ENCODE peak calls at places on chromosome 1, in four cellular contexts. O, F, Q and I are unnamed samples.

GRCh38 chr1:245673920-245674414 is 519.2 kb downstream of the KIF26B start:
- DNase-seq in O (no peak), F (no peak), Q (no peak), I (no peak)

GRCh38 chr1:66733348-66734017 is 18.8 kb upstream of the DYNLT5 start:
- DNase-seq in O (no peak), F (no peak), Q (no peak), I (no peak)

GRCh38 chr1:201752333-201752732 is 76.6 kb upstream of the IPO9 start:
- DNase-seq in O (no peak), F (no peak), Q (no peak), I (no peak)

GRCh38 chr1:26694597-26695416 is 1.0 kb upstream of the ARID1A start:
- DNase-seq in O (peak), F (no peak), Q (no peak), I (no peak)

GRCh38 chr1:47651311-47652089 is 213.7 kb downstream of the FOXD2 start:
- DNase-seq in O (peak), F (no peak), Q (no peak), I (no peak)

GRCh38 chr1:6447818-6448748 is 17.9 kb downstream of the TNFRSF25 start:
- DNase-seq in O (peak), F (peak), Q (no peak), I (no peak)

GRCh38 chr1:117017648-117018047 is 16.1 kb downstream of the CD101 start:
- DNase-seq in O (no peak), F (no peak), Q (no peak), I (no peak)

GRCh38 chr1:194755241-194755953 is 1569.0 kb upstream of the B3GALT2 start:
- DNase-seq in O (no peak), F (no peak), Q (peak), I (no peak)

GRCh38 chr1:94602312-94602711 is 60.8 kb upstream of the F3 start:
- DNase-seq in O (peak), F (no peak), Q (no peak), I (no peak)

GRCh38 chr1:167083066-167083682 is 7.0 kb downstream of the GPA33 start:
- DNase-seq in O (peak), F (no peak), Q (no peak), I (no peak)

GRCh38 chr1:148289647-148290046 is 137.6 kb upstream of the NBPF11 start:
- DNase-seq in O (no peak), F (no peak), Q (no peak), I (no peak)

GRCh38 chr1:155077758-155078495 is 710 bp upstream of the EFNA3 start:
- DNase-seq in O (peak), F (no peak), Q (no peak), I (no peak)

GRCh38 chr1:206411321-206411720 is 59.0 kb upstream of the IKBKE start:
- DNase-seq in O (no peak), F (no peak), Q (no peak), I (no peak)

GRCh38 chr1:90729484-90730246 is 12.6 kb upstream of the BARHL2 start:
- DNase-seq in O (no peak), F (peak), Q (no peak), I (no peak)

GRCh38 chr1:243837907-243838546 is 12.0 kb downstream of the AKT3 start:
- DNase-seq in O (no peak), F (no peak), Q (no peak), I (no peak)

GRCh38 chr1:46480959-46481646 is 8.5 kb upstream of the DMBX1 start:
- DNase-seq in O (no peak), F (peak), Q (no peak), I (no peak)

GRCh38 chr1:201501812-201502510 is 5.0 kb downstream of the CSRP1 start:
- DNase-seq in O (no peak), F (no peak), Q (no peak), I (no peak)

GRCh38 chr1:151145158-151146071 is 1.0 kb downstream of the SEMA6C start:
- DNase-seq in O (no peak), F (peak), Q (no peak), I (no peak)

GRCh38 chr1:32256473-32257226 is 5.6 kb downstream of the LCK start:
- DNase-seq in O (no peak), F (no peak), Q (no peak), I (no peak)
- H3K4me3 ChIP-seq in O (peak), F (no peak), Q (no peak), I (no peak)

GRCh38 chr1:197672347-197672746 is 102.9 kb downstream of the DENND1B start:
- DNase-seq in O (no peak), F (no peak), Q (no peak), I (no peak)

GRCh38 chr1:197677752-197678295 is 97.5 kb downstream of the DENND1B start:
- DNase-seq in O (no peak), F (no peak), Q (no peak), I (no peak)

GRCh38 chr1:197674286-197674685 is 101.0 kb downstream of the DENND1B start:
- DNase-seq in O (no peak), F (peak), Q (no peak), I (no peak)

GRCh38 chr1:197677313-197677712 is 98.0 kb downstream of the DENND1B start:
- DNase-seq in O (no peak), F (no peak), Q (no peak), I (no peak)

DNA sequence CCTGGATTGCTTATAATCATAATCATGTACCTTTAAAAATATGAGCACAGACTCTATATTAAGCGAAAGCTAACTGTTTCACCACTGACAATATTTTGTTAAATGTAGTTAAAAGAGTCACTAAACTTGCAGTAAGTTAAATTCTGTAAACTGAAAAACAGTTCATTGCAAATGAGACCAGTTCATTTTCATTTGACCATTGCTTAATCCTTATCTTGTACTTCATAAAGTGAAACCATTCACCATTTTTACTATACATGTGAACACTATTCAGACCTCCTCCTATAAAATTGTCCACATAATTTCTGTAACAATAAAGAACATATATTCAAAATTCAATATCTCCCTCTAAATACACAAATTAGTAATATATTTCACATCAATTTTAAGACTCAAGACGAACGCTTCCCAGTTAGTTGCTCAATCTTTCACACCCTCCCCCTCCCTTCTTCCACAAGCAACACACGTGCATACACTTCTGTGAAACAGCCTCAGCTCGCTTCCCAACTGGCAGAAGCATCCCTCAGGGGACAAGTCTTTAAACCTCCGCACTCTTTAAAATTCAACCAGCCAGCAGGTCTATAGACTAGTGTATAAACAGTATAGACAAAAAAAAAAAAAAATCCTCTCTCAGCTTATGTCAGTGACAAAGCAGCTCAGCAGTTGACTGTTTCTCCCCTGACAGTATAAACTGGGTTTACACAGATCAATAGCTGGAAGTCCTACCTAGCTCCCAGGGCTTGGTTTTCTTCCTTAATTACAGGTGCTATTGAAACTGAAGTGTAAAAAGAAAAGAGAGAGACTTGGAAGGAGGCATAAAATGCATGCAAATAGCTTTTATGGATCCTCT is 99.6 kb downstream of the DENND1B start:
- DNase-seq in O (peak), F (no peak), Q (no peak), I (no peak)
- H3K4me3 ChIP-seq in O (peak), F (no peak), Q (no peak), I (no peak)

DNA sequence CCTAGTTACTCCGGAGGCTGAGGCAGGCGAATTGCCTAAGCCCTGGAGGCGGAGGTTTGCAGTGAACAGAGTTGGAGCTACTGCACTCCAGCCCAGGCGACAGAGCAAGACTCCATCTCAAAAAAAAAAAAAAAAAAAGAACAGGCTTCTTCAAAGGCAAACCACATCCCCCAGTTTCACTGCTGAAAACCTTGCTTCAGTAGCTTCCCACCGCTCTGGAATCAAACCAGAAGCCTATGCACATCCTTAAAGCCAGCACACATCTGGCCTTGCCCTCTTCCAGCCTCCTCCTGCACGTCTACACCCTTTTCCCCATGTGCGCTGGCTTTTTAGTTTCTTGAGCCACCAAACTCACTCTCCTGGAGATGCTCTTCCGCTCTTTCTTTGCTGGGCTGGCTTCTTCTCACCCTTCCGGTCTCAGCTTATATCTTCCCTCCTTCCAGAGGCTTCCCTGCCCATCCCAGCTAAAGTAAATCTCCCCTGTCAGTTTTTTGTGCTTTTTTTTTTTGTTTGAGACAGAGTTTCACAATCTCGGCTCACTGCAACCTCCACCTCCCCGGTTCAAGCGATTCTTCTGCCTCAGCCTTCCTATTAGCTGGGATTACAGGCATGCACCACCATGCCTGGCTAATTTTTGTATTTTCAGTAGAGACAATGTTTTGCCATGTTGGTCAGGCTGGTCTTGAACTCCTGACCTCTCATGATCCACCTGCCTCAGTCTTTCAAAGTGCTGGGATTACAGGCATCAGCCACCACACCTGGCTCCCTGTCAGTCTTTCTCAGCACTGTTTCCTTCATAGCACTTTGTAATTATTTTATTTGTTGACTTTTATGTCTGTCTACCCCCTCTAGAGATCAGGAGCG is 42.0 kb upstream of the ID3 start:
- DNase-seq in O (no peak), F (no peak), Q (no peak), I (no peak)
- H3K4me3 ChIP-seq in O (no peak), F (no peak), Q (no peak), I (no peak)

DNA sequence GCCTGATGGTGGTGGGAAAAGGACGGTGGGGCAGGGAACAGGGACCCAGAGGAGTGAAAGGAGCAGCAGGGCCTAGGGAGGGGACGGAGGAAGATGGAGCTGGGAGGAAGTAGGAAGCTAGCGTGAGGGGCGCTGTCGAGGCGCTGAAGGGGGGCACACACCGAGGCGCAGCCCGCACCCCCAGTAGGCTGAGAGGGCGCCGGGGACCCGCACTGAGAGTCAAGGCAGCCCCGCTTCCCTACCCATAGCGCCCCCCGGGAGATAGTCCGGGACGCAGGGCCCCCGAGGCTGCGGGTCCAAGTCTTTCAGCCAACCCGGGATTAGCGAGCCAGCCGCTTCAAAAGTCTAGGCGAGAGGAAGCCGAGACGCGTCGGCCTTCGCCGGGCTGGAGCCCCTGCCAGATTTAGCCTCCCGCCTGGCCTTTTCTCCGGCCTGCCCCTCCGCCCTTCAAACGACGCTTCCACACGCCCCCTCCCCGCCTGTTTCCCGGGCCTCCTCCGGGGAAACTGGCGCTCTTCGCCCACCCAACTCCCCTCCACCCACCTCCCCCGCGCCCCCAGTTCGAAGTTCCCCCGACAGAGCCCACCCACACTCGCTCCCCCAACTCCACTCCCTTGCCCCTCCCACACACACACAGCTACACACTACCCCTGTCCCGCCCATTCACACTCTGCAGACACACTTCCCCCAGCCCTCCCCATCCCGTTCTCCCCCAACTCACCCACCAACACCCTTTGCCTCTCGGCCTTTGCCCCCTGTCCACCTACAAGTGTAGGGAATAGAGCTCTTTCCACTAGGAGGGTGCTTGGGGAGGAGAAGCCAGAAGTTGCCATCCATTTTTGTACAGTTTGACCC is 7.8 kb upstream of the PROX1 start:
- DNase-seq in O (no peak), F (peak), Q (no peak), I (no peak)
- H3K4me3 ChIP-seq in O (no peak), F (peak), Q (no peak), I (no peak)

GRCh38 chr1:54402896-54403295 is 3.3 kb downstream of the SSBP3 start:
- DNase-seq in O (no peak), F (no peak), Q (no peak), I (no peak)

GRCh38 chr1:54404263-54404662 is 1.9 kb downstream of the SSBP3 start:
- DNase-seq in O (no peak), F (no peak), Q (no peak), I (no peak)

GRCh38 chr1:54401799-54402198 is 4.4 kb downstream of the SSBP3 start:
- DNase-seq in O (no peak), F (no peak), Q (no peak), I (no peak)

GRCh38 chr1:54403808-54404261 is 2.4 kb downstream of the SSBP3 start:
- DNase-seq in O (no peak), F (no peak), Q (no peak), I (no peak)

GRCh38 chr1:54403377-54403776 is 2.8 kb downstream of the SSBP3 start:
- DNase-seq in O (no peak), F (no peak), Q (no peak), I (no peak)
- H3K4me3 ChIP-seq in O (peak), F (peak), Q (peak), I (peak)

DNA sequence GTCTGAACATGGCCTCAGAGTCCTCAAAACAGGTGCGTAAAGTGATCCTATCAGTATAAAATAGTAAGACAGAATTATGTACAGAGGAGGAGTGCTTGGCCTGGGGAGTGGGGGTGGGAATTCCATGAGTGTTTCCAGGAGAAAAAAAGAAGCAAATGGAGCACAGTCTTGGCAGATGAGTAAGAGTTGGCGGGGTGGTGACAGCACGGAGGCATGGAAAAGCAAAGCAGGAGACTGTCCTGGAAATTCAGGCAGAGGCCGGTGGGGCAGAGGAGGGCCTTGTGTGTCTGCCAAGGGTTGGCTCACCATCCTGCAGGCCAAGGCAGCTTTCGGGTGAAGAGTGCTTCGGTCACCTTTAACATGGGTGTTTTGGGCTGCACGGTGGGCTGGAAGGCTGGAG is 63.4 kb downstream of the OPTC start:
- DNase-seq in O (peak), F (no peak), Q (no peak), I (peak)
- H3K4me3 ChIP-seq in O (no peak), F (no peak), Q (no peak), I (peak)

GRCh38 chr1:9182784-9183257 is 51.8 kb upstream of the H6PD start:
- DNase-seq in O (no peak), F (peak), Q (no peak), I (no peak)

GRCh38 chr1:9181990-9182783 is 52.4 kb upstream of the H6PD start:
- DNase-seq in O (peak), F (peak), Q (no peak), I (no peak)

GRCh38 chr1:9183441-9183840 is 51.1 kb upstream of the H6PD start:
- DNase-seq in O (no peak), F (peak), Q (no peak), I (no peak)

GRCh38 chr1:9184749-9185148 is 49.8 kb upstream of the H6PD start:
- DNase-seq in O (no peak), F (no peak), Q (no peak), I (no peak)

DNA sequence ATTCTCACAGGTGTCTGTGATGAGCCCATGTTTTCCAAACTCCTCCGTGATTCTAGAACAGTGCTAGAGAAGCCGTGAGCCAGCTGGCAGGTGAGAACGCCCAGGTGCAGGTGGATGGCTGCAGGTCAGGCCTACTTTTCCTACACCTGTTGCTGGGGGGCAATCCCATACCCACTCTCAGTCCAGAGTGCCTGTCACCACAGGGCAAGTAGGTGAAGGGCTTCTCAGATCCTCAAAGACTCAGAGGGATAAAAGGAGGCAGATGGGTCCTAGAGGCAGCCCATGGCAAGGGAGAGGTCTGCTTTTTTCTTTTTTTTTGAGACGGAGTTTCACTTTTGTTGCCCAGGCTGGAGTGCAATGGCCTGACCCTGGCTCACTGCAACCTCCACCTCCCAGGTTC is 50.7 kb upstream of the H6PD start:
- DNase-seq in O (no peak), F (peak), Q (no peak), I (no peak)
- H3K4me3 ChIP-seq in O (no peak), F (peak), Q (peak), I (peak)